ENCODE peak calls at places on chromosome 11, in seven cellular contexts. One of them, this sample, is unnamed.

GRCh38 chr11:113896156-113896879 is 8.3 kb upstream of the HTR3B start:
- DNase-seq in brain microvascular endothelial cell: peak
- DNase-seq in tibial nerve: peak
- DNase-seq in retinal pigment epithelial cell: no peak
- DNase-seq in cardiac fibroblast: peak
- DNase-seq in fibroblast of lung: peak
- DNase-seq in astrocyte of the cerebellum: no peak
- DNase-seq in this sample: peak

GRCh38 chr11:12692238-12693074 is 18.2 kb downstream of the TEAD1 start:
- DNase-seq in brain microvascular endothelial cell: peak
- DNase-seq in tibial nerve: peak
- DNase-seq in retinal pigment epithelial cell: peak
- DNase-seq in cardiac fibroblast: peak
- DNase-seq in fibroblast of lung: peak
- DNase-seq in astrocyte of the cerebellum: peak
- DNase-seq in this sample: peak

GRCh38 chr11:111840143-111840542 is 31.2 kb downstream of the ALG9 start:
- DNase-seq in brain microvascular endothelial cell: peak
- DNase-seq in tibial nerve: no peak
- DNase-seq in retinal pigment epithelial cell: peak
- DNase-seq in cardiac fibroblast: no peak
- DNase-seq in fibroblast of lung: peak
- DNase-seq in astrocyte of the cerebellum: peak
- DNase-seq in this sample: no peak

GRCh38 chr11:6175440-6175839 is 5.3 kb upstream of the OR52B2 start:
- DNase-seq in brain microvascular endothelial cell: no peak
- DNase-seq in tibial nerve: no peak
- DNase-seq in retinal pigment epithelial cell: no peak
- DNase-seq in cardiac fibroblast: no peak
- DNase-seq in fibroblast of lung: no peak
- DNase-seq in astrocyte of the cerebellum: no peak
- DNase-seq in this sample: no peak

GRCh38 chr11:82960000-82960778 is 58.7 kb downstream of the DDIAS start:
- DNase-seq in brain microvascular endothelial cell: no peak
- DNase-seq in tibial nerve: no peak
- DNase-seq in retinal pigment epithelial cell: no peak
- DNase-seq in cardiac fibroblast: no peak
- DNase-seq in fibroblast of lung: no peak
- DNase-seq in astrocyte of the cerebellum: no peak
- DNase-seq in this sample: no peak

GRCh38 chr11:63985812-63986155 is 454 bp upstream of the OTUB1 start:
- DNase-seq in brain microvascular endothelial cell: no peak
- DNase-seq in tibial nerve: no peak
- DNase-seq in retinal pigment epithelial cell: no peak
- DNase-seq in cardiac fibroblast: no peak
- DNase-seq in fibroblast of lung: no peak
- DNase-seq in astrocyte of the cerebellum: no peak
- DNase-seq in this sample: no peak

GRCh38 chr11:134734446-134734845 is 322.4 kb upstream of the B3GAT1 start:
- DNase-seq in brain microvascular endothelial cell: peak
- DNase-seq in tibial nerve: no peak
- DNase-seq in retinal pigment epithelial cell: no peak
- DNase-seq in cardiac fibroblast: no peak
- DNase-seq in fibroblast of lung: no peak
- DNase-seq in astrocyte of the cerebellum: no peak
- DNase-seq in this sample: no peak

GRCh38 chr11:118845369-118845768 is 38.3 kb upstream of the CXCR5 start:
- DNase-seq in brain microvascular endothelial cell: peak
- DNase-seq in tibial nerve: no peak
- DNase-seq in retinal pigment epithelial cell: no peak
- DNase-seq in cardiac fibroblast: peak
- DNase-seq in fibroblast of lung: peak
- DNase-seq in astrocyte of the cerebellum: no peak
- DNase-seq in this sample: peak

GRCh38 chr11:122811721-122812120 is 26.6 kb upstream of the CRTAM start:
- DNase-seq in brain microvascular endothelial cell: no peak
- DNase-seq in tibial nerve: no peak
- DNase-seq in retinal pigment epithelial cell: no peak
- DNase-seq in cardiac fibroblast: no peak
- DNase-seq in fibroblast of lung: no peak
- DNase-seq in astrocyte of the cerebellum: no peak
- DNase-seq in this sample: no peak

GRCh38 chr11:101127699-101128570 is 1.7 kb downstream of the PGR start:
- DNase-seq in brain microvascular endothelial cell: no peak
- DNase-seq in tibial nerve: peak
- DNase-seq in retinal pigment epithelial cell: no peak
- DNase-seq in cardiac fibroblast: no peak
- DNase-seq in fibroblast of lung: no peak
- DNase-seq in astrocyte of the cerebellum: no peak
- DNase-seq in this sample: no peak

GRCh38 chr11:120597250-120597649 is 85.7 kb downstream of the GRIK4 start:
- DNase-seq in brain microvascular endothelial cell: no peak
- DNase-seq in tibial nerve: no peak
- DNase-seq in retinal pigment epithelial cell: no peak
- DNase-seq in cardiac fibroblast: no peak
- DNase-seq in fibroblast of lung: no peak
- DNase-seq in astrocyte of the cerebellum: no peak
- DNase-seq in this sample: no peak
- H3K4me3 ChIP-seq in brain microvascular endothelial cell: no peak
- H3K4me3 ChIP-seq in tibial nerve: no peak
- H3K4me3 ChIP-seq in retinal pigment epithelial cell: no peak
- H3K4me3 ChIP-seq in cardiac fibroblast: no peak
- H3K4me3 ChIP-seq in fibroblast of lung: peak
- H3K4me3 ChIP-seq in astrocyte of the cerebellum: no peak
- H3K4me3 ChIP-seq in this sample: no peak

GRCh38 chr11:61152816-61153592 is 8.2 kb downstream of the VPS37C start:
- DNase-seq in brain microvascular endothelial cell: peak
- DNase-seq in tibial nerve: no peak
- DNase-seq in retinal pigment epithelial cell: peak
- DNase-seq in cardiac fibroblast: peak
- DNase-seq in fibroblast of lung: peak
- DNase-seq in astrocyte of the cerebellum: peak
- DNase-seq in this sample: peak
- TF ChIP-seq CTCF in brain microvascular endothelial cell: no peak
- TF ChIP-seq CTCF in tibial nerve: no peak
- TF ChIP-seq CTCF in retinal pigment epithelial cell: no peak
- TF ChIP-seq CTCF in cardiac fibroblast: no peak
- TF ChIP-seq CTCF in fibroblast of lung: no peak
- TF ChIP-seq CTCF in astrocyte of the cerebellum: no peak
- TF ChIP-seq CTCF in this sample: no peak

GRCh38 chr11:8080069-8080670 is 841 bp upstream of the TUB start:
- DNase-seq in brain microvascular endothelial cell: no peak
- DNase-seq in tibial nerve: no peak
- DNase-seq in retinal pigment epithelial cell: no peak
- DNase-seq in cardiac fibroblast: no peak
- DNase-seq in fibroblast of lung: no peak
- DNase-seq in astrocyte of the cerebellum: no peak
- DNase-seq in this sample: no peak
- H3K4me3 ChIP-seq in brain microvascular endothelial cell: peak
- H3K4me3 ChIP-seq in tibial nerve: no peak
- H3K4me3 ChIP-seq in retinal pigment epithelial cell: peak
- H3K4me3 ChIP-seq in cardiac fibroblast: no peak
- H3K4me3 ChIP-seq in fibroblast of lung: peak
- H3K4me3 ChIP-seq in astrocyte of the cerebellum: peak
- H3K4me3 ChIP-seq in this sample: peak

DNA sequence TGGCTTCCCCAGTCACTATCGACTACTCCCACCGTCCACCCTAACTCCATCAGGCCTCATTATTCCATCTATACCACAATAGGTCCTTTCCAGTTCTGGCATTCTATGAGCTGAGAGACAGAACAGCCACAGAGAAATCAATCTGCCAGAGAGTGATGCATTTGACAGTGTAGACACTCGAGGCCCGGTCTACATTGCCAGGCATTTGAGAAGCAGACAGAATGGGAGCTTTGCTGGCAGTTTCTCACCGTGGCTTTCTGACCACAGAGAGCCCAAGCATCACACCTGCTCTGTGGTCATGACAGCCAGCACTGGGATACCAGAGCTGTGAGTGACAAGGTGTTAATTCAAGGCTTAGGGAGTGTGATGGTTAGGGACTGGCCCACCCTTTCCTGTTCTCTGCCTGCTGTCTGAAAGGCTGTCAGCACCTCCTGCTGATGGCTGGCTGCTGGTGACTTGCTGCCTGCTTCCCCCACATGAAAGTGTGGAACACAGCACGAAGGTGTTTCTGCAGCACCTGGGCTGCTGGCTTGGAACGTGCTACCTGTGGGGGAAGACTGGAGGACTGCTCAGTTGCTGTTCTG is 137.8 kb downstream of the KIRREL3 start:
- DNase-seq in brain microvascular endothelial cell: no peak
- DNase-seq in tibial nerve: no peak
- DNase-seq in retinal pigment epithelial cell: no peak
- DNase-seq in cardiac fibroblast: no peak
- DNase-seq in fibroblast of lung: peak
- DNase-seq in astrocyte of the cerebellum: no peak
- DNase-seq in this sample: no peak
- TF ChIP-seq CTCF in brain microvascular endothelial cell: no peak
- TF ChIP-seq CTCF in tibial nerve: no peak
- TF ChIP-seq CTCF in retinal pigment epithelial cell: no peak
- TF ChIP-seq CTCF in cardiac fibroblast: no peak
- TF ChIP-seq CTCF in fibroblast of lung: no peak
- TF ChIP-seq CTCF in astrocyte of the cerebellum: no peak
- TF ChIP-seq CTCF in this sample: no peak

This sample was measured in fibroblast of mammary gland.